ENCODE peak calls at places on chromosomes 12 and 14, in seven cellular contexts. T is non-pigmented ciliary epithelial cell, E is stomach, B is NCI-H1105, U is HT1080, N is nephron progenitor cell, O is Karpas-422. C is an unnamed sample.

GRCh38 chr12:6606331-6607131 is 648 bp downstream of the CHD4 start:
- DNase-seq in T (no peak), E (peak), B (peak), U (no peak), N (peak), O (peak), C (peak)

GRCh38 chr14:92922155-92922735 is 705 bp upstream of the CHGA start:
- DNase-seq in T (no peak), E (no peak), B (no peak), U (no peak), N (no peak), O (no peak), C (no peak)

GRCh38 chr12:28500373-28501024 is 310.2 kb downstream of the CCDC91 start:
- DNase-seq in T (peak), E (no peak), B (no peak), U (no peak), N (no peak), O (no peak), C (no peak)

GRCh38 chr14:58865520-58866281 is 227.9 kb downstream of the DACT1 start:
- DNase-seq in T (peak), E (no peak), B (no peak), U (peak), N (no peak), O (no peak), C (no peak)

GRCh38 chr12:10310926-10311705 is 3.4 kb downstream of the KLRD1 start:
- DNase-seq in T (no peak), E (no peak), B (no peak), U (no peak), N (no peak), O (no peak), C (no peak)

GRCh38 chr12:110039085-110039807 is 9.1 kb downstream of the C12orf76 start:
- DNase-seq in T (peak), E (peak), B (no peak), U (peak), N (no peak), O (no peak), C (no peak)

GRCh38 chr12:95815635-95816212 is 25.2 kb upstream of the NTN4 start:
- DNase-seq in T (no peak), E (no peak), B (peak), U (no peak), N (no peak), O (peak), C (peak)

GRCh38 chr12:69027411-69027811 is 94.4 kb upstream of the CPM start:
- DNase-seq in T (no peak), E (no peak), B (no peak), U (peak), N (no peak), O (no peak), C (no peak)

GRCh38 chr12:121223283-121223946 is 13.5 kb downstream of the P2RX4 start:
- DNase-seq in T (no peak), E (peak), B (no peak), U (no peak), N (no peak), O (peak), C (no peak)

GRCh38 chr14:22926316-22926715 is 2.9 kb downstream of the PRMT5 start:
- DNase-seq in T (no peak), E (no peak), B (no peak), U (peak), N (no peak), O (no peak), C (no peak)